ENCODE peak calls at places on chromosomes 12 and 14, in eight cellular contexts. Q, R, L, C, V, U, G and J are unnamed samples.

GRCh38 chr14:41663478-41663845 is 56.8 kb downstream of the LRFN5 start:
- DNase-seq in V (no peak), Q (no peak), C (no peak), U (no peak), R (no peak), L (no peak), G (no peak), J (no peak)

GRCh38 chr12:55970775-55971174 is 3.1 kb upstream of the RAB5B start:
- DNase-seq in V (no peak), U (no peak), G (no peak), L (peak; percentile 66), Q (no peak), C (no peak), R (no peak), J (no peak)

GRCh38 chr12:39123580-39123979 is 218.2 kb upstream of the CPNE8 start:
- DNase-seq in U (no peak), L (no peak), Q (no peak), R (no peak), V (no peak), G (no peak), C (no peak), J (no peak)

GRCh38 chr14:88013750-88014349 is 8.9 kb downstream of the GPR65 start:
- DNase-seq in Q (peak; percentile 69), V (peak; percentile 12), L (no peak), R (peak; percentile 56), G (peak; percentile 88), U (peak; percentile 88), C (peak; percentile 69), J (peak; percentile 83)

GRCh38 chr14:24381363-24382102 is 13.5 kb downstream of the NFATC4 start:
- DNase-seq in G (no peak), Q (no peak), C (no peak), V (no peak), R (no peak), U (no peak), L (no peak), J (no peak)

GRCh38 chr12:124397807-124398577 is 103.1 kb downstream of the RFLNA start:
- DNase-seq in Q (no peak), L (no peak), R (no peak), C (no peak), U (peak; percentile 59), V (no peak), G (no peak), J (no peak)

GRCh38 chr12:124992874-124993567 is 424 bp upstream of the BRI3BP start:
- DNase-seq in V (peak; percentile 91), Q (peak; percentile 96), U (peak; percentile 86), L (peak; percentile 84), C (peak; percentile 88), R (peak; percentile 69), G (peak; percentile 95), J (peak; percentile 85)

GRCh38 chr12:26113853-26114719 is 10.8 kb downstream of the BHLHE41 start:
- DNase-seq in U (peak; percentile 96), Q (peak; percentile 94), L (peak; percentile 97), C (peak; percentile 89), G (peak; percentile 88), V (peak; percentile 78), R (peak; percentile 70), J (peak; percentile 89)

GRCh38 chr12:56518570-56518969 is 3.0 kb upstream of the RBMS2 start:
- DNase-seq in L (peak; percentile 66), G (no peak), R (no peak), U (no peak), V (no peak), C (no peak), Q (no peak), J (no peak)

GRCh38 chr14:88660056-88660455 is 97.2 kb downstream of the ZC3H14 start:
- DNase-seq in V (no peak), C (no peak), U (no peak), L (no peak), G (no peak), Q (no peak), R (no peak), J (no peak)

GRCh38 chr12:58509116-58509885 is 411.0 kb downstream of the LRIG3 start:
- DNase-seq in L (no peak), V (no peak), R (no peak), G (no peak), C (no peak), U (no peak), Q (no peak), J (no peak)

GRCh38 chr14:69695664-69696527 is 71.0 kb upstream of the SRSF5 start:
- DNase-seq in C (no peak), Q (no peak), V (no peak), U (no peak), R (no peak), L (no peak), G (peak; percentile 81), J (peak; percentile 78)

GRCh38 chr12:81350309-81350708 is 272.4 kb downstream of the ACSS3 start:
- DNase-seq in L (no peak), G (no peak), C (no peak), R (no peak), V (no peak), U (no peak), Q (no peak), J (peak; percentile 37)

GRCh38 chr12:62438098-62438692 is 28.4 kb upstream of the MON2 start:
- DNase-seq in U (peak; percentile 79), V (peak; percentile 44), G (peak; percentile 83), L (no peak), R (peak; percentile 62), C (peak; percentile 67), Q (no peak), J (peak; percentile 69)

GRCh38 chr12:108430245-108430644 is 84.8 kb upstream of the FICD start:
- DNase-seq in U (no peak), R (no peak), G (no peak), C (no peak), L (no peak), Q (no peak), V (no peak), J (no peak)

GRCh38 chr12:108425238-108425795 is 86.2 kb upstream of the CMKLR1 start:
- DNase-seq in V (no peak), Q (peak; percentile 73), G (no peak), R (no peak), U (no peak), L (peak; percentile 69), C (peak; percentile 62), J (peak; percentile 62)

GRCh38 chr12:108432423-108432822 is 82.7 kb upstream of the FICD start:
- DNase-seq in Q (no peak), C (no peak), R (no peak), V (no peak), L (no peak), U (no peak), G (no peak), J (no peak)

GRCh38 chr12:108430926-108431325 is 84.2 kb upstream of the FICD start:
- DNase-seq in U (no peak), G (no peak), L (no peak), R (no peak), V (no peak), C (no peak), Q (no peak), J (no peak)
- H2AFZ ChIP-seq in U (no peak overlapping the region), G (no peak overlapping the region), L (no peak overlapping the region), R (no peak overlapping the region), V (no peak overlapping the region), C (no peak overlapping the region), Q (no peak overlapping the region), J (no peak overlapping the region)

GRCh38 chr12:91383106-91383505 is 200.5 kb upstream of the DCN start:
- DNase-seq in U (no peak), R (no peak), V (no peak), Q (no peak), C (no peak), G (no peak), L (no peak), J (no peak)

GRCh38 chr12:91384391-91384790 is 201.8 kb upstream of the DCN start:
- DNase-seq in L (no peak), Q (no peak), G (no peak), U (no peak), C (no peak), R (no peak), V (no peak), J (no peak)

GRCh38 chr12:91381309-91381804 is 198.7 kb upstream of the DCN start:
- DNase-seq in Q (peak; percentile 93), C (peak; percentile 66), R (peak; percentile 84), V (no peak), L (peak; percentile 49), U (peak; percentile 84), G (peak; percentile 66), J (peak; percentile 89)

GRCh38 chr12:91380651-91381050 is 198.0 kb upstream of the DCN start:
- DNase-seq in L (no peak), C (no peak), Q (no peak), R (no peak), V (no peak), G (no peak), U (no peak), J (no peak)

GRCh38 chr12:91382081-91382543 is 199.5 kb upstream of the DCN start:
- DNase-seq in L (peak; percentile 23), R (peak; percentile 95), G (peak; percentile 94), V (peak; percentile 66), Q (peak; percentile 89), C (peak; percentile 94), U (peak; percentile 90), J (peak; percentile 95)
- H2AFZ ChIP-seq in L (peak overlapping the region; percentile 83), R (peak overlapping the region; percentile 70), G (peak overlapping the region; percentile 50), V (peak overlapping the region; percentile 24), Q (peak overlapping the region; percentile 80), C (peak overlapping the region; percentile 37), U (peak overlapping the region; percentile 46), J (peak overlapping the region; percentile 35)

GRCh38 chr12:15811192-15812127 is 22.3 kb upstream of the EPS8 start:
- DNase-seq in U (peak; percentile 19), L (no peak), C (no peak), G (no peak), Q (no peak), V (no peak), R (no peak), J (no peak)

GRCh38 chr12:15806826-15807225 is 17.6 kb upstream of the EPS8 start:
- DNase-seq in V (no peak), U (no peak), G (no peak), Q (no peak), C (no peak), R (no peak), L (no peak), J (no peak)

DNA sequence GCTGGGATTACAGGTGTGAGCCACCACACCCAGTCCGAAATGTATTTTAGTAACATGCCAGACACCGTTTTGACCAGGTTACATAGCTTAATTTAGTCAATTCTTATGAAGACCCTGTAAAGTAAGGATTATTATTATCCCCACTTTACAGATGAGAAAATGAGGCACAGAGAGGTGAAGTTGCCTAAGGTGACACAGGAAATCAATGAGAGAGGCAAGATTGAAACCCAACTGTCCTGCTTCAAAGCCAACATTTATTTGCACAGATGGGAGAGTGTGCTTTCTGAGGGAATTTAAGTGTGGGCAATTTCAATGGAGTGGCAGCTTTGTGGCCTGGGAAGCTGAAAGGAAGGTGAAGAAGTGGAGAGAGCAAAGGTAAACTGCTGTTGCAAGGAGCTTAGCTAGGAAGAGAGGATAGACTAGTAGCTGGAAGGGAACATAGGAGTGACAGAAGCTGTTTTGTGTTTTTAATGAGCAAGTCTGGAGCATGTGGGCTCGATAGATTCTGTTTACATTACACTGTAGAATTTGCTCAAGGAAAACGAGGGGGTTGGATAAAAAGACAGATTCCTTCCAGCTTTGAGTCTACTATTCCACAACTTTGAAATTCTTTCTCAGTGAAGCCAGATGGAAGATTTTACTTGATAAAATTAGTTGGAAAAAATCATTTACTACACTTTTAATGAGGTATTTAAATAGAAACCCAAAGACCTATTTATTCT is 19.2 kb upstream of the EPS8 start:
- DNase-seq in R (no peak), L (peak; percentile 72), V (no peak), C (no peak), U (no peak), Q (no peak), G (no peak), J (no peak)
- H2AFZ ChIP-seq in R (no peak overlapping the region), L (peak overlapping the region; percentile 24), V (no peak overlapping the region), C (peak overlapping the region; percentile 52), U (no peak overlapping the region), Q (no peak overlapping the region), G (no peak overlapping the region), J (peak overlapping the region; percentile 6)

GRCh38 chr14:105475269-105475915 is 771 bp downstream of the CRIP2 start:
- DNase-seq in R (no peak), U (no peak), Q (no peak), G (no peak), V (no peak), L (peak; percentile 98), C (no peak), J (peak; percentile 43)
- H2AFZ ChIP-seq in R (peak overlapping the region; percentile 96), U (no peak overlapping the region), Q (no peak overlapping the region), G (no peak overlapping the region), V (no peak overlapping the region), L (peak overlapping the region; percentile 59), C (no peak overlapping the region), J (peak overlapping the region; percentile 76)